ENCODE peak calls at places on chromosome 19, in nine cellular contexts. M is WERI-Rb-1; R is upper lobe of left lung; V is AG04450; Z is suprapubic skin; D is heart right ventricle; W is tibial nerve; N is psoas muscle; L is CD4-positive, alpha-beta T cell. Q is an unnamed sample. For H3K9me3, the result is how much of the 10 kb centered on the place peaks cover.

GRCh38 chr19:48958006-48958405 is 3.3 kb downstream of the BAX start:
- DNase-seq in N (no peak), R (no peak), W (no peak), V (no peak), L (no peak), M (no peak), D (no peak), Z (no peak), Q (no peak)

GRCh38 chr19:3210347-3211017 is 14.0 kb upstream of the CELF5 start:
- DNase-seq in W (peak), Z (no peak), M (peak), R (peak), N (peak), D (no peak), L (peak), V (no peak), Q (peak)

GRCh38 chr19:41575998-41576397 is at the start of gene CEACAM21:
- DNase-seq in D (peak), W (peak), M (no peak), L (no peak), V (no peak), Z (no peak), R (peak), N (peak), Q (peak)

GRCh38 chr19:42831221-42832019 is 48.1 kb downstream of the PSG1 start:
- DNase-seq in D (no peak), Z (no peak), L (no peak), R (no peak), V (no peak), W (no peak), M (no peak), N (no peak), Q (no peak)

GRCh38 chr19:45526143-45526542 is 18.9 kb downstream of the VASP start:
- DNase-seq in W (peak), D (peak), M (peak), Z (no peak), L (no peak), N (peak), V (no peak), R (peak), Q (peak)

GRCh38 chr19:53945441-53945840 is 17.3 kb upstream of the CACNG8 start:
- DNase-seq in N (no peak), M (peak), Z (no peak), L (no peak), V (no peak), R (no peak), W (no peak), D (no peak), Q (no peak)

GRCh38 chr19:45211751-45212381 is 33.3 kb downstream of the BLOC1S3 start:
- DNase-seq in Z (peak), L (no peak), W (no peak), R (peak), V (no peak), N (peak), D (peak), M (no peak), Q (no peak)

GRCh38 chr19:418761-419632 is 10.1 kb upstream of the C2CD4C start:
- DNase-seq in W (no peak), N (no peak), D (no peak), R (peak), V (no peak), Z (peak), M (no peak), L (no peak), Q (no peak)

GRCh38 chr19:42313096-42313839 is at the start of gene TMEM145:
- DNase-seq in D (no peak), N (peak), V (no peak), L (no peak), Z (no peak), M (peak), W (no peak), R (no peak), Q (peak)

GRCh38 chr19:18265611-18265981 is 8.7 kb downstream of the IQCN start:
- DNase-seq in V (no peak), W (no peak), Z (no peak), D (no peak), M (no peak), R (no peak), N (no peak), L (no peak), Q (no peak)

GRCh38 chr19:4030552-4030951 is 23.0 kb downstream of the PIAS4 start:
- DNase-seq in V (no peak), N (no peak), R (no peak), Z (no peak), D (no peak), W (no peak), M (no peak), L (no peak), Q (no peak)

GRCh38 chr19:7912697-7913564 is 1.7 kb upstream of the TGFBR3L start:
- DNase-seq in R (no peak), V (no peak), D (no peak), L (no peak), M (peak), Z (no peak), W (no peak), N (no peak), Q (no peak)

GRCh38 chr19:3253270-3253669 is 28.8 kb downstream of the CELF5 start:
- DNase-seq in R (no peak), W (no peak), Z (no peak), M (no peak), V (no peak), L (no peak), N (no peak), D (no peak), Q (no peak)

GRCh38 chr19:18948075-18948975 is 7.3 kb upstream of the HOMER3 start:
- DNase-seq in R (no peak), V (no peak), Z (no peak), W (no peak), L (no peak), N (no peak), M (no peak), D (no peak), Q (no peak)

DNA sequence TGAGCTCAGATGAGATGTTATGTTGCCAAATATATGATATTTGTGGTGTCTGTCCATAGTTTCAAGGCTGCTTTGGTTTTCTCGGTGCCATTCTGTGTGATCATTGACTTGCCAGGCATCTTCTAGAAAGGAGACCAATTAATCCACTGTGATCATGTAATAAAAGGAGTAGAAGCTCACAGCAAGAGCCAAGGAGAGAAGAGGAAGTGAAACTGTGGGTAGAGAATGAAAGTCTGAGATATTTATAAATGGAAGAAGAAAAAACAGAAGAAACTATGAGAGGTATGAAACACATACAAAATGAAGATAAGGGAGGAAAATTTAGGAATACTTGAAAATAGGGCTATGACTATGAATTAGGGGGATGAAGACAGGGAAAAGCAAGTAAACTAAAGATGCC is 11.1 kb upstream of the ZNF613 start:
- DNase-seq in M (no peak), N (no peak), D (no peak), V (no peak), R (no peak), Z (no peak), W (no peak), L (no peak), Q (no peak)
- H3K9me3 ChIP-seq in M (under half), N (half or more), D (half or more), V (under half), R (under half), Z (under half), W (half or more), L (half or more), Q (under half)

GRCh38 chr19:38663957-38664502 is 16.6 kb downstream of the ACTN4 start:
- DNase-seq in R (peak), W (no peak), M (no peak), D (peak), L (no peak), N (peak), Z (no peak), V (no peak), Q (no peak)

GRCh38 chr19:38663156-38663651 is 15.8 kb downstream of the ACTN4 start:
- DNase-seq in V (no peak), N (no peak), Z (no peak), D (no peak), M (no peak), R (no peak), W (no peak), L (no peak), Q (no peak)

GRCh38 chr19:38665950-38666661 is 18.7 kb downstream of the ACTN4 start:
- DNase-seq in N (peak), V (no peak), R (peak), D (peak), Z (no peak), W (peak), L (no peak), M (no peak), Q (no peak)

GRCh38 chr19:38665219-38665931 is 17.9 kb downstream of the ACTN4 start:
- DNase-seq in W (no peak), M (no peak), V (no peak), D (no peak), R (no peak), L (no peak), Z (no peak), N (no peak), Q (no peak)

DNA sequence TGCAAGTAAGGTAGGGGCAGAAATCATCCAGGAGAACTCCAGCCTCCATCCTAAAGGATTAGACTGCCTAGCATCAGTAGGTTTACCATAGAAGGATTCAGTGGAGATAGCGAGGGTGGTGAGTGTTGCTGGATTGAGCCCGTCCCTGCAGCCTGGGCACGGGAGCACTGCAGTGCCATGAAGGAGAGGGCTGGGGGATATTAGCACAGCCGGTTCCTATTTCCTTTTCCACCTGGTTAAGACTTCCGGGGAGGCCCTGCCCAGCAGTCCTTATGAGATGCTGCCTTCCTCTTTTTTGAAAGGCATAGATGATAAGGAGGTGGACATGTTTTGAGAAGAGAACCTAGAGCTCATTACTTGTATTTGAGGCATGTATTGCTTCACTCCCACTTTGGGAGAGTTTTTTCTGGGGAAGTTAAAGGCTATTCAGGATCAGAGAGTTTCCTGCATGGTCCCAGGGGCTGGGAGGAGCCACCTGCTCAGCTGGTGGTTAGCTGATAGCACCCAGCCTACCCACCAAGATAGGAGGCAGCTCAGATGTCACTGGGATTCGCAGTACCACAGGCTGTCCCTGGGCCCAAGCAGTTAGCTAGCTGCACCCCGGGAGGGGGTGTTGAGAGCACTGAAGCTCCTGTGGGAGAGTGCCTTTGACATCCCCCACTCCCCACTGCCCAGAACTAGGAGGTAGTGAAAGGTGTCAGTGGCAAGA is 17.2 kb downstream of the ACTN4 start:
- DNase-seq in D (no peak), N (no peak), L (no peak), Z (no peak), M (no peak), W (no peak), R (no peak), V (no peak), Q (no peak)
- H3K27ac ChIP-seq in D (peak), N (peak), L (no peak), Z (peak), M (no peak), W (peak), R (peak), V (peak), Q (peak)

GRCh38 chr19:5290336-5291262 is 50.0 kb downstream of the PTPRS start:
- DNase-seq in V (no peak), R (no peak), M (no peak), W (no peak), N (no peak), L (no peak), Z (no peak), D (no peak), Q (no peak)

GRCh38 chr19:5287066-5287465 is 53.5 kb downstream of the PTPRS start:
- DNase-seq in V (no peak), D (no peak), M (no peak), L (no peak), W (no peak), N (no peak), Z (no peak), R (no peak), Q (no peak)

GRCh38 chr19:5289060-5289990 is 51.3 kb downstream of the PTPRS start:
- DNase-seq in Z (no peak), W (no peak), R (no peak), D (no peak), V (no peak), M (no peak), L (no peak), N (no peak), Q (no peak)

GRCh38 chr19:5286465-5287029 is 54.1 kb downstream of the PTPRS start:
- DNase-seq in L (no peak), V (no peak), N (no peak), M (no peak), R (no peak), D (no peak), W (no peak), Z (no peak), Q (no peak)

GRCh38 chr19:5288347-5288739 is 52.3 kb downstream of the PTPRS start:
- DNase-seq in M (no peak), R (no peak), D (no peak), L (no peak), V (no peak), W (no peak), N (no peak), Z (no peak), Q (no peak)
- H3K9me3 ChIP-seq in M (under half), R (under half), D (under half), L (under half), V (under half), W (under half), N (under half), Z (under half), Q (under half)

DNA sequence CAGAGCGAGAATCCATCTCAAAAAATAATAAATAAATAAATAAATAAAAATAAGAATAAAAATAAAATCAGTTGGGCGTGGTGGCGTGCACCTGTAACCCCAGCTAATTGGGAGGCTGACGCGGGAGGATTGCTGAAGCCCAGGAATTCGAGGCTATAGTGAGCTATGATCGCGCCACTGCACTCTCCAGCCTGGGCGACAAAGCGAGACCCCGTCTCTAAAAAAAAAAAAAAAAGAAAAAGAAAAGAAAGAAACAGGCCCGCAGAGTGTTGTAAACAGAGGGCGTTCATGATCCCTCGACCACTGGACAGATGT is 5.4 kb downstream of the SERTAD1 start:
- DNase-seq in R (no peak), M (no peak), D (no peak), V (no peak), Z (no peak), L (no peak), N (no peak), W (no peak), Q (no peak)
- H3K27ac ChIP-seq in R (peak), M (peak), D (peak), V (peak), Z (peak), L (peak), N (peak), W (peak), Q (no peak)

GRCh38 chr19:36972594-36972993 is 56.5 kb downstream of the ZNF568 start:
- DNase-seq in L (no peak), W (no peak), N (no peak), D (no peak), Z (no peak), R (no peak), M (no peak), V (no peak), Q (no peak)

GRCh38 chr19:36973844-36974195 is 57.7 kb downstream of the ZNF568 start:
- DNase-seq in W (no peak), R (no peak), V (no peak), L (no peak), M (no peak), N (no peak), D (no peak), Z (no peak), Q (no peak)

GRCh38 chr19:36973021-36973843 is 57.1 kb downstream of the ZNF568 start:
- DNase-seq in V (peak), Z (peak), M (peak), D (peak), R (peak), L (peak), N (peak), W (peak), Q (peak)
- H3K9me3 ChIP-seq in V (under half), Z (under half), M (under half), D (under half), R (under half), L (under half), N (under half), W (under half), Q (under half)

GRCh38 chr19:1945899-1946298 is 4.9 kb downstream of the CSNK1G2 start:
- DNase-seq in Z (no peak), L (no peak), M (peak), R (peak), N (peak), D (peak), W (peak), V (no peak), Q (no peak)
- H3K27ac ChIP-seq in Z (no peak), L (no peak), M (no peak), R (no peak), N (no peak), D (no peak), W (no peak), V (no peak), Q (no peak)

DNA sequence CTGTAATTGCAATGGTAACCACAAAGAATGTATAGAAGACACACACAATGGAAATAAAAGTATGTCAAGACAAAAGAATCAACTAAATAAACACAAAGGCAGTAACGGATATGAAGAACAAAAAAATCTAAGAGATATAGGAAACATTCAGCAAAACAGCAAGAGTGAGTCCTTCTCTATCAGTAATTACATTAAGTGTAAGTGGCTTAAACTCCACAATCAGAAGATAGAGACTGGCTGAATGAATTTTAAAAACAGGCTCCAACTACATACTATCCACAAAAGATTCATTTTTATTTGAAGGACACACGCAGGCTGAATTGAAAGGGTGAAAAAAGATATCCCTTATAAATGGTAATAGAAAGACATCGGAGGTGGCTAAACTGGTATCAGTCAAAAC is 19.5 kb downstream of the ZNF616 start:
- DNase-seq in W (no peak), Z (no peak), N (no peak), D (no peak), M (no peak), V (no peak), R (no peak), L (no peak), Q (no peak)
- H3K9me3 ChIP-seq in W (half or more), Z (half or more), N (half or more), D (half or more), M (under half), V (half or more), R (half or more), L (half or more), Q (under half)

DNA sequence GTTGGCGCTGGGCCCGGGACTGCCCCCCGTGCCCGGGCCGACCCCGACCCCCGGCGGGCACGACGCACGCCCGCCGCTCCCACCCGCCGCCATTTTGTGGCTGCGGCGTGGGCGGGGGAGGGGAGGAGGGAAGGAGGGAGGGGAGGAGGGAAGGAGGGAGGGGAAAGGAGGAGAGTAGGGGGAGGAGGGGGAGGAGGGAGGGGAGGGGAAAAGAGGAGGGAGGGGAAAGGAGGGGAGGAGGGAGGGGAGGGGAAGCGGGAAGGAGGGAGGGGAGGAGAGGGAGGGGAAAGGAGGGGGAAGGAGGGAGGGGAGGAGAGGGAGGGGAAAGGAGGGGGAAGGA is at the start of gene BTBD2:
- DNase-seq in W (peak), V (peak), N (peak), M (peak), L (no peak), R (no peak), D (peak), Z (no peak), Q (peak)
- H3K27ac ChIP-seq in W (peak), V (no peak), N (peak), M (peak), L (peak), R (peak), D (peak), Z (peak), Q (no peak)

GRCh38 chr19:33434090-33434885 is 60.8 kb downstream of the CEBPG start:
- DNase-seq in D (no peak), N (no peak), Z (no peak), W (no peak), R (no peak), V (no peak), M (no peak), L (no peak), Q (no peak)

GRCh38 chr19:33430674-33431277 is 57.3 kb downstream of the CEBPG start:
- DNase-seq in M (peak), Z (no peak), L (peak), V (peak), W (peak), R (peak), N (peak), D (peak), Q (peak)

GRCh38 chr19:33429891-33430673 is 56.6 kb downstream of the CEBPG start:
- DNase-seq in V (no peak), N (no peak), W (no peak), D (no peak), M (peak), L (no peak), Z (peak), R (no peak), Q (no peak)

GRCh38 chr19:33431986-33432385 is 58.5 kb downstream of the CEBPG start:
- DNase-seq in M (no peak), W (no peak), L (no peak), V (no peak), N (no peak), R (no peak), Z (no peak), D (no peak), Q (no peak)

GRCh38 chr19:33432408-33433170 is 59.1 kb downstream of the CEBPG start:
- DNase-seq in L (no peak), W (no peak), Z (no peak), D (no peak), N (no peak), V (no peak), M (no peak), R (no peak), Q (no peak)
- H3K9me3 ChIP-seq in L (under half), W (under half), Z (under half), D (under half), N (under half), V (under half), M (under half), R (under half), Q (under half)

Q was measured in small intestine.